ENCODE peak calls at places on chromosome 14, in five cellular contexts. W is mucosa of descending colon, F is substantia nigra, K is activated T-cell treated with anti-CD3 and anti-CD28 coated beads for 1 hour, G is HFFc6. J is an unnamed sample.

GRCh38 chr14:59252772-59253500 is 64.5 kb downstream of the DAAM1 start:
- DNase-seq in W (no peak), F (no peak), K (no peak), G (no peak), J (no peak)

GRCh38 chr14:69535230-69535848 is 39.3 kb downstream of the CCDC177 start:
- DNase-seq in W (peak), F (no peak), K (no peak), G (peak), J (peak)

GRCh38 chr14:44170099-44170498 is 337.0 kb downstream of the FSCB start:
- DNase-seq in W (no peak), F (no peak), K (no peak), G (no peak), J (no peak)

GRCh38 chr14:71714225-71714624 is 218.0 kb upstream of the RGS6 start:
- DNase-seq in W (no peak), F (no peak), K (no peak), G (peak), J (no peak)

GRCh38 chr14:46279327-46279726 is 372.3 kb downstream of the RPL10L start:
- DNase-seq in W (no peak), F (no peak), K (no peak), G (no peak), J (no peak)

GRCh38 chr14:35999264-35999663 is 173.1 kb downstream of the BRMS1L start:
- DNase-seq in W (no peak), F (no peak), K (no peak), G (no peak), J (no peak)

GRCh38 chr14:74973003-74973614 is 17.7 kb upstream of the PGF start:
- DNase-seq in W (no peak), F (no peak), K (no peak), G (no peak), J (no peak)

GRCh38 chr14:61866932-61867920 is 105.0 kb downstream of the SNAPC1 start:
- DNase-seq in W (no peak), F (no peak), K (no peak), G (no peak), J (peak)

GRCh38 chr14:46259536-46259935 is 392.0 kb downstream of the RPL10L start:
- DNase-seq in W (no peak), F (no peak), K (no peak), G (no peak), J (no peak)

GRCh38 chr14:95394297-95394891 is 74.7 kb upstream of the CLMN start:
- DNase-seq in W (no peak), F (no peak), K (no peak), G (no peak), J (no peak)

GRCh38 chr14:55276736-55277135 is 5.5 kb downstream of the FBXO34 start:
- DNase-seq in W (no peak), F (no peak), K (no peak), G (no peak), J (no peak)

GRCh38 chr14:41973178-41973577 is 366.5 kb downstream of the LRFN5 start:
- DNase-seq in W (no peak), F (no peak), K (no peak), G (no peak), J (no peak)

GRCh38 chr14:67941456-67942018 is 122.0 kb downstream of the RAD51B start:
- DNase-seq in W (no peak), F (no peak), K (no peak), G (no peak), J (no peak)

GRCh38 chr14:72613975-72614319 is 280.0 kb downstream of the DPF3 start:
- DNase-seq in W (no peak), F (no peak), K (no peak), G (no peak), J (no peak)

GRCh38 chr14:102188187-102188586 is 48.5 kb downstream of the WDR20 start:
- DNase-seq in W (no peak), F (no peak), K (no peak), G (no peak), J (no peak)

GRCh38 chr14:56334458-56334857 is 216.2 kb downstream of the PELI2 start:
- DNase-seq in W (no peak), F (no peak), K (no peak), G (peak), J (no peak)

GRCh38 chr14:75738192-75738591 is 77.1 kb downstream of the TTLL5 start:
- DNase-seq in W (no peak), F (no peak), K (no peak), G (no peak), J (no peak)

GRCh38 chr14:89572566-89573398 is 155.7 kb upstream of the FOXN3 start:
- DNase-seq in W (no peak), F (no peak), K (no peak), G (no peak), J (no peak)

GRCh38 chr14:75711796-75712211 is 50.8 kb downstream of the TTLL5 start:
- DNase-seq in W (peak), F (peak), K (no peak), G (peak), J (peak)

GRCh38 chr14:82084813-82085212 is 551.2 kb upstream of the SEL1L start:
- DNase-seq in W (no peak), F (no peak), K (no peak), G (no peak), J (no peak)

J was measured in HT-29.